ENCODE peak calls at places on chromosomes 12 and 14, in five cellular contexts. S is stimulated activated CD8-positive, alpha-beta memory T cell treated with anti-CD3 and anti-CD28 coated beads, Interleukin-15, amount 100 ng/mL, for 24 hours; M is GM10248; Z is iPS-NIHi11; A is KG1. W is an unnamed sample.

GRCh38 chr12:124398578-124399227 is 103.8 kb downstream of the RFLNA start:
- DNase-seq in S (no peak), M (no peak), Z (no peak), A (no peak), W (no peak)

GRCh38 chr14:24150567-24150966 is 3.3 kb downstream of the RNF31 start:
- DNase-seq in S (no peak), M (no peak), Z (no peak), A (no peak), W (no peak)

GRCh38 chr14:52888159-52888558 is 62.7 kb downstream of the FERMT2 start:
- DNase-seq in S (no peak), M (no peak), Z (no peak), A (no peak), W (no peak)

GRCh38 chr12:2834581-2835491 is at the start of gene NRIP2:
- DNase-seq in S (no peak), M (no peak), Z (peak), A (no peak), W (peak)

GRCh38 chr14:91399868-91400640 is 17.6 kb downstream of the CCDC88C start:
- DNase-seq in S (no peak), M (peak), Z (no peak), A (no peak), W (peak)

GRCh38 chr12:69689638-69690037 is 9.5 kb downstream of the BEST3 start:
- DNase-seq in S (no peak), M (no peak), Z (peak), A (no peak), W (peak)

GRCh38 chr12:89085421-89085820 is 266.9 kb downstream of the DUSP6 start:
- DNase-seq in S (no peak), M (no peak), Z (no peak), A (no peak), W (peak)

GRCh38 chr14:51999084-51999483 is 9.7 kb downstream of the RTRAF start:
- DNase-seq in S (no peak), M (no peak), Z (no peak), A (no peak), W (no peak)

GRCh38 chr12:4031703-4032291 is 158.6 kb upstream of the PARP11 start:
- DNase-seq in S (no peak), M (no peak), Z (no peak), A (no peak), W (no peak)

GRCh38 chr12:49345048-49345839 is 1.4 kb upstream of the DNAJC22 start:
- DNase-seq in S (no peak), M (peak), Z (peak), A (no peak), W (peak)

GRCh38 chr12:6899837-6900519 is 4.6 kb upstream of the LRRC23 start:
- DNase-seq in S (no peak), M (no peak), Z (peak), A (no peak), W (peak)

GRCh38 chr14:75411194-75411552 is 16.6 kb upstream of the JDP2 start:
- DNase-seq in S (no peak), M (no peak), Z (no peak), A (no peak), W (no peak)

GRCh38 chr12:12278899-12279298 is 12.1 kb upstream of the LRP6 start:
- DNase-seq in S (no peak), M (no peak), Z (no peak), A (no peak), W (no peak)

GRCh38 chr14:99077076-99077843 is 194.7 kb downstream of the BCL11B start:
- DNase-seq in S (no peak), M (no peak), Z (no peak), A (no peak), W (no peak)

GRCh38 chr12:67827820-67828383 is 161.3 kb upstream of the IFNG-AS1 start:
- DNase-seq in S (no peak), M (peak), Z (peak), A (no peak), W (no peak)

GRCh38 chr12:107057071-107057834 is 36.1 kb downstream of the CRY1 start:
- DNase-seq in S (no peak), M (no peak), Z (no peak), A (no peak), W (no peak)

GRCh38 chr12:84840356-84840755 is 72.2 kb downstream of the SLC6A15 start:
- DNase-seq in S (no peak), M (no peak), Z (no peak), A (no peak), W (no peak)

GRCh38 chr12:3967556-3968160 is 94.5 kb upstream of the PARP11 start:
- DNase-seq in S (no peak), M (no peak), Z (no peak), A (no peak), W (no peak)

GRCh38 chr14:24634158-24634557 is at the start of gene GZMB:
- DNase-seq in S (peak), M (no peak), Z (no peak), A (no peak), W (no peak)

GRCh38 chr12:113334786-113335539 is at the start of gene SLC8B1:
- DNase-seq in S (peak), M (peak), Z (peak), A (peak), W (peak)

GRCh38 chr14:69335421-69335820 is 62.7 kb downstream of the ERH start:
- DNase-seq in S (no peak), M (no peak), Z (no peak), A (no peak), W (no peak)

GRCh38 chr12:45355750-45356149 is 139.9 kb downstream of the ANO6 start:
- DNase-seq in S (no peak), M (no peak), Z (no peak), A (no peak), W (no peak)

W was measured in GM23338.